ENCODE peak calls at places on chromosome 20, in ten cellular contexts. One of them, this sample, is unnamed.

GRCh38 chr20:46396052-46396451 is 10.4 kb downstream of the ELMO2 start:
- DNase-seq in lower leg skin: peak
- DNase-seq in endothelial cell: no peak
- DNase-seq in psoas muscle: no peak
- DNase-seq in retinal pigment epithelial cell: no peak
- DNase-seq in choroid plexus epithelial cell: no peak
- DNase-seq in stomach: no peak
- DNase-seq in esophagus squamous epithelium: no peak
- DNase-seq in HCT116: no peak
- DNase-seq in GM10248: no peak
- DNase-seq in this sample: no peak

GRCh38 chr20:17768267-17768666 is 68.5 kb downstream of the BANF2 start:
- DNase-seq in retinal pigment epithelial cell: no peak
- DNase-seq in esophagus squamous epithelium: no peak
- DNase-seq in lower leg skin: no peak
- DNase-seq in stomach: no peak
- DNase-seq in GM10248: no peak
- DNase-seq in choroid plexus epithelial cell: no peak
- DNase-seq in psoas muscle: no peak
- DNase-seq in endothelial cell: no peak
- DNase-seq in HCT116: no peak
- DNase-seq in this sample: no peak

GRCh38 chr20:52083627-52084232 is 107.8 kb downstream of the ZFP64 start:
- DNase-seq in GM10248: peak
- DNase-seq in retinal pigment epithelial cell: no peak
- DNase-seq in esophagus squamous epithelium: no peak
- DNase-seq in psoas muscle: no peak
- DNase-seq in lower leg skin: no peak
- DNase-seq in endothelial cell: peak
- DNase-seq in HCT116: peak
- DNase-seq in choroid plexus epithelial cell: peak
- DNase-seq in stomach: peak
- DNase-seq in this sample: peak

GRCh38 chr20:24370249-24370648 is 99.2 kb upstream of the SYNDIG1 start:
- DNase-seq in lower leg skin: no peak
- DNase-seq in HCT116: no peak
- DNase-seq in GM10248: no peak
- DNase-seq in choroid plexus epithelial cell: no peak
- DNase-seq in endothelial cell: no peak
- DNase-seq in stomach: no peak
- DNase-seq in esophagus squamous epithelium: no peak
- DNase-seq in psoas muscle: no peak
- DNase-seq in retinal pigment epithelial cell: no peak
- DNase-seq in this sample: no peak

GRCh38 chr20:13422637-13423036 is 201.6 kb downstream of the ISM1 start:
- DNase-seq in esophagus squamous epithelium: no peak
- DNase-seq in lower leg skin: no peak
- DNase-seq in psoas muscle: no peak
- DNase-seq in HCT116: no peak
- DNase-seq in GM10248: no peak
- DNase-seq in retinal pigment epithelial cell: no peak
- DNase-seq in endothelial cell: no peak
- DNase-seq in stomach: no peak
- DNase-seq in choroid plexus epithelial cell: no peak
- DNase-seq in this sample: no peak

GRCh38 chr20:58312836-58313235 is 3.3 kb downstream of the RAB22A start:
- DNase-seq in esophagus squamous epithelium: no peak
- DNase-seq in GM10248: no peak
- DNase-seq in choroid plexus epithelial cell: no peak
- DNase-seq in HCT116: no peak
- DNase-seq in stomach: no peak
- DNase-seq in lower leg skin: no peak
- DNase-seq in retinal pigment epithelial cell: no peak
- DNase-seq in psoas muscle: no peak
- DNase-seq in endothelial cell: no peak
- DNase-seq in this sample: no peak

GRCh38 chr20:21767739-21768223 is 62.3 kb downstream of the PAX1 start:
- DNase-seq in esophagus squamous epithelium: no peak
- DNase-seq in stomach: no peak
- DNase-seq in GM10248: no peak
- DNase-seq in retinal pigment epithelial cell: no peak
- DNase-seq in HCT116: no peak
- DNase-seq in lower leg skin: no peak
- DNase-seq in choroid plexus epithelial cell: no peak
- DNase-seq in psoas muscle: no peak
- DNase-seq in endothelial cell: peak
- DNase-seq in this sample: no peak

GRCh38 chr20:25297141-25297905 is 49.4 kb downstream of the PYGB start:
- DNase-seq in psoas muscle: no peak
- DNase-seq in stomach: no peak
- DNase-seq in choroid plexus epithelial cell: peak
- DNase-seq in endothelial cell: no peak
- DNase-seq in HCT116: no peak
- DNase-seq in GM10248: peak
- DNase-seq in esophagus squamous epithelium: no peak
- DNase-seq in retinal pigment epithelial cell: no peak
- DNase-seq in lower leg skin: no peak
- DNase-seq in this sample: no peak

GRCh38 chr20:48986899-48987298 is 59.2 kb upstream of the CSE1L start:
- DNase-seq in endothelial cell: no peak
- DNase-seq in psoas muscle: no peak
- DNase-seq in esophagus squamous epithelium: no peak
- DNase-seq in stomach: no peak
- DNase-seq in HCT116: no peak
- DNase-seq in retinal pigment epithelial cell: no peak
- DNase-seq in lower leg skin: no peak
- DNase-seq in GM10248: no peak
- DNase-seq in choroid plexus epithelial cell: peak
- DNase-seq in this sample: peak
- TF ChIP-seq CTCF in endothelial cell: no peak
- TF ChIP-seq CTCF in psoas muscle: no peak
- TF ChIP-seq CTCF in esophagus squamous epithelium: peak
- TF ChIP-seq CTCF in stomach: no peak
- TF ChIP-seq CTCF in HCT116: peak
- TF ChIP-seq CTCF in retinal pigment epithelial cell: peak
- TF ChIP-seq CTCF in lower leg skin: no peak
- TF ChIP-seq CTCF in GM10248: peak
- TF ChIP-seq CTCF in choroid plexus epithelial cell: peak
- TF ChIP-seq CTCF in this sample: peak

GRCh38 chr20:54680439-54680838 is 205.0 kb downstream of the DOK5 start:
- DNase-seq in stomach: no peak
- DNase-seq in HCT116: no peak
- DNase-seq in lower leg skin: no peak
- DNase-seq in choroid plexus epithelial cell: no peak
- DNase-seq in GM10248: no peak
- DNase-seq in esophagus squamous epithelium: no peak
- DNase-seq in psoas muscle: no peak
- DNase-seq in endothelial cell: no peak
- DNase-seq in retinal pigment epithelial cell: no peak
- DNase-seq in this sample: no peak

GRCh38 chr20:54681869-54682268 is 206.5 kb downstream of the DOK5 start:
- DNase-seq in stomach: no peak
- DNase-seq in HCT116: no peak
- DNase-seq in GM10248: no peak
- DNase-seq in endothelial cell: no peak
- DNase-seq in lower leg skin: no peak
- DNase-seq in retinal pigment epithelial cell: no peak
- DNase-seq in esophagus squamous epithelium: no peak
- DNase-seq in choroid plexus epithelial cell: no peak
- DNase-seq in psoas muscle: no peak
- DNase-seq in this sample: no peak

GRCh38 chr20:54680872-54681297 is 205.5 kb downstream of the DOK5 start:
- DNase-seq in psoas muscle: no peak
- DNase-seq in choroid plexus epithelial cell: peak
- DNase-seq in GM10248: peak
- DNase-seq in retinal pigment epithelial cell: peak
- DNase-seq in lower leg skin: no peak
- DNase-seq in endothelial cell: peak
- DNase-seq in esophagus squamous epithelium: no peak
- DNase-seq in stomach: no peak
- DNase-seq in HCT116: peak
- DNase-seq in this sample: peak
- TF ChIP-seq CTCF in psoas muscle: peak
- TF ChIP-seq CTCF in choroid plexus epithelial cell: peak
- TF ChIP-seq CTCF in GM10248: peak
- TF ChIP-seq CTCF in retinal pigment epithelial cell: peak
- TF ChIP-seq CTCF in lower leg skin: no peak
- TF ChIP-seq CTCF in endothelial cell: peak
- TF ChIP-seq CTCF in esophagus squamous epithelium: peak
- TF ChIP-seq CTCF in stomach: peak
- TF ChIP-seq CTCF in HCT116: peak
- TF ChIP-seq CTCF in this sample: peak

GRCh38 chr20:41286240-41286851 is 31.2 kb downstream of the ZHX3 start:
- DNase-seq in endothelial cell: no peak
- DNase-seq in psoas muscle: no peak
- DNase-seq in choroid plexus epithelial cell: no peak
- DNase-seq in GM10248: no peak
- DNase-seq in stomach: no peak
- DNase-seq in lower leg skin: no peak
- DNase-seq in retinal pigment epithelial cell: no peak
- DNase-seq in HCT116: no peak
- DNase-seq in esophagus squamous epithelium: no peak
- DNase-seq in this sample: no peak

GRCh38 chr20:41290804-41291389 is 26.6 kb downstream of the ZHX3 start:
- DNase-seq in esophagus squamous epithelium: no peak
- DNase-seq in stomach: no peak
- DNase-seq in lower leg skin: no peak
- DNase-seq in retinal pigment epithelial cell: no peak
- DNase-seq in choroid plexus epithelial cell: no peak
- DNase-seq in GM10248: no peak
- DNase-seq in endothelial cell: no peak
- DNase-seq in psoas muscle: no peak
- DNase-seq in HCT116: no peak
- DNase-seq in this sample: no peak

GRCh38 chr20:41287327-41287726 is 30.2 kb downstream of the ZHX3 start:
- DNase-seq in retinal pigment epithelial cell: no peak
- DNase-seq in GM10248: no peak
- DNase-seq in choroid plexus epithelial cell: peak
- DNase-seq in psoas muscle: no peak
- DNase-seq in lower leg skin: no peak
- DNase-seq in esophagus squamous epithelium: no peak
- DNase-seq in HCT116: no peak
- DNase-seq in stomach: no peak
- DNase-seq in endothelial cell: no peak
- DNase-seq in this sample: no peak
- TF ChIP-seq CTCF in retinal pigment epithelial cell: no peak
- TF ChIP-seq CTCF in GM10248: no peak
- TF ChIP-seq CTCF in choroid plexus epithelial cell: no peak
- TF ChIP-seq CTCF in psoas muscle: no peak
- TF ChIP-seq CTCF in lower leg skin: no peak
- TF ChIP-seq CTCF in esophagus squamous epithelium: no peak
- TF ChIP-seq CTCF in HCT116: no peak
- TF ChIP-seq CTCF in stomach: no peak
- TF ChIP-seq CTCF in endothelial cell: no peak
- TF ChIP-seq CTCF in this sample: no peak

GRCh38 chr20:32858873-32859372 is at the start of gene EFCAB8:
- DNase-seq in esophagus squamous epithelium: no peak
- DNase-seq in choroid plexus epithelial cell: no peak
- DNase-seq in HCT116: no peak
- DNase-seq in psoas muscle: no peak
- DNase-seq in GM10248: no peak
- DNase-seq in endothelial cell: no peak
- DNase-seq in retinal pigment epithelial cell: no peak
- DNase-seq in lower leg skin: no peak
- DNase-seq in stomach: no peak
- DNase-seq in this sample: no peak
- TF ChIP-seq CTCF in esophagus squamous epithelium: no peak
- TF ChIP-seq CTCF in choroid plexus epithelial cell: peak
- TF ChIP-seq CTCF in HCT116: no peak
- TF ChIP-seq CTCF in psoas muscle: no peak
- TF ChIP-seq CTCF in GM10248: no peak
- TF ChIP-seq CTCF in endothelial cell: no peak
- TF ChIP-seq CTCF in retinal pigment epithelial cell: no peak
- TF ChIP-seq CTCF in lower leg skin: no peak
- TF ChIP-seq CTCF in stomach: no peak
- TF ChIP-seq CTCF in this sample: peak

DNA sequence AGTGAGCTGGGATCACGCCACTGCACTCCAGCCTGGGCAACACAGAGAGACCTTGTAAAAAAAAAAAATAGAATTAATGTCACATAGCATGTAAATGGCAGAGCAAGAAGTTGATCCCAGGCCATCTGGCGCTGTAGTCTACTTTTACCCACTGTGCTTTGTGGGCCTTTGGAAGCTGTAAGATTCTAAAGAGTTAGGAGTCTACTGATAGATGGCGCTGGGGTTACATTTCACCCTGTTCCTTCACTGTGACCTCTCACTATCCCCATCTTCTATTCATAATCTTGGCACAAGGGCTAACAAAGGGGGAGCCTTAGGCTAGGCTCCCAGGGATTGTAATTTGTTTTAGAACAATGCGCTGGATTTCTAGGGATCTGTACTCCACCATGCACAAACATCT is 24.4 kb downstream of the SIRPD start:
- DNase-seq in endothelial cell: no peak
- DNase-seq in psoas muscle: no peak
- DNase-seq in stomach: no peak
- DNase-seq in choroid plexus epithelial cell: no peak
- DNase-seq in GM10248: no peak
- DNase-seq in lower leg skin: no peak
- DNase-seq in retinal pigment epithelial cell: no peak
- DNase-seq in esophagus squamous epithelium: no peak
- DNase-seq in HCT116: no peak
- DNase-seq in this sample: no peak
- TF ChIP-seq CTCF in endothelial cell: no peak
- TF ChIP-seq CTCF in psoas muscle: no peak
- TF ChIP-seq CTCF in stomach: no peak
- TF ChIP-seq CTCF in choroid plexus epithelial cell: no peak
- TF ChIP-seq CTCF in GM10248: peak
- TF ChIP-seq CTCF in lower leg skin: no peak
- TF ChIP-seq CTCF in retinal pigment epithelial cell: no peak
- TF ChIP-seq CTCF in esophagus squamous epithelium: no peak
- TF ChIP-seq CTCF in HCT116: peak
- TF ChIP-seq CTCF in this sample: no peak

DNA sequence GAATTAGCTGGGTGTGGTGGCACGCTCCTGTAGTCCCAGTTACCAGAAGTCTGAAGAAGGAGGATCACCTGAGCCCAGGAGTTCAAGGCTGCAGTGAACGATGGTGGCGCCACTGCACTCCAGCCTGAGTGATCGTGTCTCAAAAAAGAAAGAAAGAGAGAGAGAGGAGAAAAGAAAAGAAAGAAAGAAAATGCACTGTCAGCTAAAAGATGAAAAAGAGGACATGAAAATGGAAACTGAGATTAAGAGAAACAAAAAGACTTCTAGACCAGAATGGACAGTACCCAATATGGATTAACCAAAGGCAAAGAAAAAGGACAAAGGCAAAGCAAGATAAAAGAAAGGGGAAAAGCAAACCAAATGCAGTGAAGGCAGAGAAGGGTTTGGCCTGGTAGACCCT is 9.0 kb upstream of the RALGAPA2 start:
- DNase-seq in GM10248: no peak
- DNase-seq in choroid plexus epithelial cell: no peak
- DNase-seq in lower leg skin: no peak
- DNase-seq in HCT116: no peak
- DNase-seq in esophagus squamous epithelium: no peak
- DNase-seq in psoas muscle: no peak
- DNase-seq in endothelial cell: no peak
- DNase-seq in stomach: no peak
- DNase-seq in retinal pigment epithelial cell: no peak
- DNase-seq in this sample: no peak
- TF ChIP-seq CTCF in GM10248: no peak
- TF ChIP-seq CTCF in choroid plexus epithelial cell: no peak
- TF ChIP-seq CTCF in lower leg skin: no peak
- TF ChIP-seq CTCF in HCT116: no peak
- TF ChIP-seq CTCF in esophagus squamous epithelium: no peak
- TF ChIP-seq CTCF in psoas muscle: no peak
- TF ChIP-seq CTCF in endothelial cell: no peak
- TF ChIP-seq CTCF in stomach: no peak
- TF ChIP-seq CTCF in retinal pigment epithelial cell: no peak
- TF ChIP-seq CTCF in this sample: no peak

GRCh38 chr20:39880890-39881289 is 808.1 kb downstream of the MAFB start:
- DNase-seq in GM10248: no peak
- DNase-seq in HCT116: no peak
- DNase-seq in choroid plexus epithelial cell: peak
- DNase-seq in retinal pigment epithelial cell: no peak
- DNase-seq in endothelial cell: no peak
- DNase-seq in esophagus squamous epithelium: no peak
- DNase-seq in lower leg skin: no peak
- DNase-seq in psoas muscle: no peak
- DNase-seq in stomach: no peak
- DNase-seq in this sample: no peak
- TF ChIP-seq CTCF in GM10248: no peak
- TF ChIP-seq CTCF in HCT116: no peak
- TF ChIP-seq CTCF in choroid plexus epithelial cell: peak
- TF ChIP-seq CTCF in retinal pigment epithelial cell: peak
- TF ChIP-seq CTCF in endothelial cell: no peak
- TF ChIP-seq CTCF in esophagus squamous epithelium: no peak
- TF ChIP-seq CTCF in lower leg skin: no peak
- TF ChIP-seq CTCF in psoas muscle: no peak
- TF ChIP-seq CTCF in stomach: no peak
- TF ChIP-seq CTCF in this sample: no peak

This sample was measured in Calu3.